ENCODE peak calls at places on chromosomes 6 and 20, in six cellular contexts. One of them, this sample, is unnamed.

GRCh38 chr6:6584310-6585002 is 4.1 kb upstream of the LY86 start:
- DNase-seq in HuH-7.5: no peak
- DNase-seq in GM10248: no peak
- DNase-seq in endothelial cell: no peak
- DNase-seq in germinal center: no peak
- DNase-seq in M059J: no peak
- DNase-seq in this sample: no peak

GRCh38 chr20:10379761-10380160 is 54.3 kb downstream of the MKKS start:
- DNase-seq in HuH-7.5: no peak
- DNase-seq in GM10248: no peak
- DNase-seq in endothelial cell: no peak
- DNase-seq in germinal center: no peak
- DNase-seq in M059J: no peak
- DNase-seq in this sample: no peak

GRCh38 chr6:22071655-22072054 is 225.2 kb downstream of the PRL start:
- DNase-seq in HuH-7.5: no peak
- DNase-seq in GM10248: no peak
- DNase-seq in endothelial cell: peak; percentile 32
- DNase-seq in germinal center: no peak
- DNase-seq in M059J: peak; percentile 33
- DNase-seq in this sample: peak; percentile 9

GRCh38 chr6:14379568-14379967 is 262.0 kb downstream of the CD83 start:
- DNase-seq in HuH-7.5: no peak
- DNase-seq in GM10248: no peak
- DNase-seq in endothelial cell: no peak
- DNase-seq in germinal center: no peak
- DNase-seq in M059J: no peak
- DNase-seq in this sample: no peak

GRCh38 chr6:166456360-166457156 is 73.8 kb upstream of the MPC1 start:
- DNase-seq in HuH-7.5: no peak
- DNase-seq in GM10248: no peak
- DNase-seq in endothelial cell: no peak
- DNase-seq in germinal center: no peak
- DNase-seq in M059J: peak; percentile 33
- DNase-seq in this sample: no peak

GRCh38 chr20:50980071-50980681 is 21.6 kb downstream of the MOCS3 start:
- DNase-seq in HuH-7.5: no peak
- DNase-seq in GM10248: no peak
- DNase-seq in endothelial cell: no peak
- DNase-seq in germinal center: no peak
- DNase-seq in M059J: peak; percentile 100
- DNase-seq in this sample: no peak

GRCh38 chr6:164230259-164230658 is 815.7 kb downstream of the QKI start:
- DNase-seq in HuH-7.5: no peak
- DNase-seq in GM10248: no peak
- DNase-seq in endothelial cell: no peak
- DNase-seq in germinal center: no peak
- DNase-seq in M059J: no peak
- DNase-seq in this sample: no peak

GRCh38 chr20:25073544-25073943 is 8.4 kb downstream of the VSX1 start:
- DNase-seq in HuH-7.5: no peak
- DNase-seq in GM10248: no peak
- DNase-seq in endothelial cell: no peak
- DNase-seq in germinal center: no peak
- DNase-seq in M059J: no peak
- DNase-seq in this sample: no peak

GRCh38 chr6:146028835-146029572 is at the start of gene GRM1:
- DNase-seq in HuH-7.5: no peak
- DNase-seq in GM10248: no peak
- DNase-seq in endothelial cell: peak; percentile 4
- DNase-seq in germinal center: no peak
- DNase-seq in M059J: no peak
- DNase-seq in this sample: no peak

GRCh38 chr6:154503576-154504501 is 6.6 kb downstream of the CNKSR3 start:
- DNase-seq in HuH-7.5: no peak
- DNase-seq in GM10248: no peak
- DNase-seq in endothelial cell: no peak
- DNase-seq in germinal center: no peak
- DNase-seq in M059J: no peak
- DNase-seq in this sample: no peak

This sample was measured in neuronal stem cell.